ENCODE peak calls at places on chromosome 21, in six cellular contexts. H is SHP77 treated with DMSO at 0.1 percent for 48 hours; B is activated CD4-positive, alpha-beta T cell treated with anti-CD3 and anti-CD28 coated beads for 48 hours; D is caudate nucleus; C is CD4-positive, alpha-beta memory T cell; L is H54. F is an unnamed sample.

GRCh38 chr21:34999397-34999941 is 49.6 kb downstream of the RUNX1 start:
- DNase-seq in B (no peak), H (no peak), D (no peak), L (no peak), C (no peak), F (no peak)

GRCh38 chr21:15164678-15165303 is 100.0 kb upstream of the NRIP1 start:
- DNase-seq in B (no peak), H (no peak), C (no peak), L (no peak), D (no peak), F (no peak)

GRCh38 chr21:37659874-37660273 is 256.4 kb downstream of the KCNJ6 start:
- DNase-seq in B (no peak), D (no peak), C (no peak), H (no peak), L (no peak), F (no peak)

GRCh38 chr21:46457801-46458314 is 833 bp upstream of the DIP2A start:
- DNase-seq in H (no peak), B (peak), L (peak), C (no peak), D (no peak), F (peak)

GRCh38 chr21:36135391-36136094 is 664 bp downstream of the CBR3 start:
- DNase-seq in B (peak), D (no peak), H (peak), C (peak), L (peak), F (peak)

GRCh38 chr21:35423694-35424093 is 374.6 kb upstream of the RUNX1 start:
- DNase-seq in H (no peak), B (no peak), L (no peak), C (no peak), D (no peak), F (no peak)

GRCh38 chr21:38831526-38832467 is 26.1 kb downstream of the ETS2 start:
- DNase-seq in L (peak), B (peak), C (peak), H (no peak), D (no peak), F (peak)

GRCh38 chr21:42117229-42118048 is 46.3 kb downstream of the UMODL1 start:
- DNase-seq in H (peak), C (peak), L (peak), D (no peak), B (peak), F (peak)

GRCh38 chr21:34603002-34603709 is 11.8 kb downstream of the RCAN1 start:
- DNase-seq in C (peak), H (no peak), D (no peak), B (peak), L (peak), F (peak)

GRCh38 chr21:43211085-43212071 is 42.6 kb downstream of the CRYAA start:
- DNase-seq in B (no peak), D (no peak), H (peak), C (no peak), L (no peak), F (no peak)